ENCODE peak calls at places on chromosomes 3 and 15, in six cellular contexts. Y is heart left ventricle, L is endothelial cell of umbilical vein, G is A549, W is body of pancreas, B is transverse colon. Z is an unnamed sample.

GRCh38 chr3:176149567-176149966 is 1047.7 kb downstream of the TBL1XR1 start:
- DNase-seq in Y (no peak), L (no peak), G (no peak), W (no peak), B (no peak), Z (no peak)

GRCh38 chr3:56536735-56537134 is 20.2 kb upstream of the CCDC66 start:
- DNase-seq in Y (no peak), L (no peak), G (no peak), W (no peak), B (no peak), Z (no peak)

GRCh38 chr15:22903961-22904534 is 65.6 kb downstream of the NIPA2 start:
- DNase-seq in Y (no peak), L (no peak), G (no peak), W (peak; percentile 97), B (peak; percentile 80), Z (no peak)

GRCh38 chr3:36944012-36944640 is 728 bp downstream of the TRANK1 start:
- DNase-seq in Y (peak; percentile 81), L (peak; percentile 61), G (peak; percentile 49), W (peak; percentile 66), B (peak; percentile 57), Z (peak; percentile 79)

GRCh38 chr3:38029400-38030125 is at the start of gene PLCD1:
- DNase-seq in Y (peak; percentile 91), L (peak; percentile 43), G (peak; percentile 28), W (peak; percentile 52), B (peak; percentile 79), Z (peak; percentile 91)

GRCh38 chr3:94101860-94102259 is 39.0 kb downstream of the NSUN3 start:
- DNase-seq in Y (no peak), L (peak; percentile 8), G (peak; percentile 18), W (no peak), B (no peak), Z (no peak)

GRCh38 chr3:169072494-169072893 is 591.0 kb downstream of the MECOM start:
- DNase-seq in Y (no peak), L (no peak), G (no peak), W (no peak), B (no peak), Z (no peak)

GRCh38 chr3:149009732-149010131 is 18.4 kb downstream of the GYG1 start:
- DNase-seq in Y (no peak), L (no peak), G (no peak), W (no peak), B (peak; percentile 30), Z (no peak)

GRCh38 chr3:171528102-171528501 is 67.9 kb upstream of the TNIK start:
- DNase-seq in Y (no peak), L (no peak), G (no peak), W (no peak), B (no peak), Z (no peak)

GRCh38 chr3:102174312-102174712 is 260.5 kb upstream of the ZPLD1 start:
- DNase-seq in Y (no peak), L (peak; percentile 87), G (peak; percentile 73), W (no peak), B (no peak), Z (no peak)
- H3K27ac ChIP-seq in Y (no peak overlapping the region), L (peak overlapping the region; percentile 91), G (peak overlapping the region; percentile 45), W (peak overlapping the region; percentile 31), B (no peak overlapping the region), Z (no peak overlapping the region)

DNA sequence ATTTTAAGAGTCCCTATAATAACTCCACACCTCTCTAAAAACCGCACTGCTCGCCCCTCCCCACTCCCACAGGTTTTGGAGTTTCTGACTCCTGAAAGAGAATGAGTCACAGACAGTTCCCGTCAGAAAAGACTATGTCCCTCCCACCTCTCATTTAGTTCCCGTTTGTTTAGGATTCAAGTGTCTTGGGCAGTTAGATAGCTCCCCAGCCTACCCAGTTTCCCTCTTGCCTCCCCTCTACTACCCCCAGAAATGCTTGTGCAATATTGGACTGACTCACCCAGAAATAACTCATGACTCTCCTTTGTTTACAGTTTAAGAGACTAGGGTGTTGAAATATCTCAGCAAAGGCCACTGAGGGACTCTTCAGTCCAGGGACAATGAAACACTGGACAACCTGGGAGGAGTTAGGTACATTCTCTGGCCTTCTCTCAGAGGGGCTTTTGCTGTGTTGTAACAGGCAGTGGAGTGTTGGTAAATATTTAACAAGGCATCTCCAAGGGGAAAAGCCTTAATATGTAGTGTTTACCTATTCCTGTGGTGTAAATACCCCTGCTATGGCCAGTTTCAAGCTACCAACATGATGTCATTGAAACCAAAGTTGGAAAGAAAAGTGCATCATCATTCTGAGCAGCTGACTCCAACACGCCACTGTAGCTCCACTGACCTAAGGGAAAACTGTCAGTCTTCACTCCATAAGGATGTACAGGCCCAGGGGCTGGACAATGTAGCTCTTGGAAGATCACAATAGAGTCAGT is 96.1 kb upstream of the CHD2 start:
- DNase-seq in Y (no peak), L (peak; percentile 28), G (peak; percentile 100), W (peak; percentile 41), B (peak; percentile 79), Z (peak; percentile 89)
- TF ChIP-seq POLR2A in Y (no peak), L (no peak), G (no peak), W (no peak), B (peak; percentile 22), Z (no peak)

DNA sequence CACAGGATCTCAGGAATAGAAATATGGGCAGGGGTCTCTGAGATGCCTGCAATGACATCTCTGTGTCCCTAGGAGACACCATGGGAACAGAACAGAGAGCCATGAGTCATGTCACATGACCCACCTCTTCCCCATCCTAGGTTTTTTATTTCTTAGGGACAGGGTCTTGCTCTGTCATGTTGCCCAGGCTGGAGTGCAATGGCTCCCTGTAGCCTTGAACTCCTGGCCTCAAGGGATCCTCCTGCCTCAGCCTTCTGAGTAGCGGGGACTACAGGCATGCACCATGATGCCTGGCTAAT is 6.4 kb downstream of the ALPK3 start:
- DNase-seq in Y (no peak), L (no peak), G (no peak), W (no peak), B (no peak), Z (no peak)
- H3K27ac ChIP-seq in Y (peak overlapping the region; percentile 47), L (no peak overlapping the region), G (no peak overlapping the region), W (no peak overlapping the region), B (peak overlapping the region; percentile 39), Z (no peak overlapping the region)

DNA sequence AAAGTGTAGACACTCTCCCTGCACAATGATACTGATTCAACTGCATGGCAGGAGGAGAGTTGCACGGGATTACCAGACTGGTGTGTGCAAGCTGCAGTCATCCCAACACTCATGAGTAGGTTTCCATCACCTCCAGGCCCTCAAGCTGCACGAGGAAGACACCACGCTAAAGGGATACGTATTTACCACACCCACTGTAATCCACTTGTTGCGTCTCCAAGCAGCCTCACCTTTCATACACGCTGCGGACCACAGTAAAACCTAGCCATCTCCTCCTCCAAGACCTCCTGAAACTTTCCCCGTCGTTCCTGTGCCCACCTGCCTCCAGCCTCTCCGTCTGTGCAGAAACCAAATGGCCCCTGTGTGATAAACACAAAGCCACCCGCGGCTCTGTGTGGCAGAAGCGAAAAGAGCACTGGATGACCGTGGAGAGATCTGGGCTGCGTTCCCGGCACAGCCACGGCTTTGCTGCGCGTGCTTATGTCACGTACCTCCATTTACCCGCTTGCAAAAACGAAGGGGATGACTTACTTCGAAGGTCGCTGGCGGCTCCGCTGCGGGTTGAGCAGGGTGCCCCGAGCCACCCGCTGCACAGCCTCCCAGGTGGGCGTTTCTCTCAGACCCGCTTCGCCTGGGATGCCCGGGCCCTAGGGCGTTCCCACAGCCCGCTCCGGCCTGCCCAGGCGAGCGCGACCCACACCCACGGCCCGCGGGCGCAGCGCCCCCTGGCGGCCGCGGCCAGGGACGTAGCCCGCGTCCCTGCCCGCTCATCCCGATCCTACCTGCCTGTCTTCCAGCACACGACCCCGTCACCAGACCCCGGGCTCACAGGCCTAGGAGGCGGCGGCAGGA is 638 bp downstream of the ABCC5 start:
- DNase-seq in Y (peak; percentile 88), L (peak; percentile 56), G (peak; percentile 56), W (peak; percentile 60), B (peak; percentile 73), Z (no peak)
- TF ChIP-seq POLR2A in Y (no peak), L (no peak), G (no peak), W (no peak), B (no peak), Z (no peak)

GRCh38 chr15:72135719-72136118 is 17.5 kb downstream of the SENP8 start:
- DNase-seq in Y (no peak), L (no peak), G (no peak), W (no peak), B (no peak), Z (no peak)

GRCh38 chr15:72136170-72137051 is 18.2 kb downstream of the SENP8 start:
- DNase-seq in Y (no peak), L (no peak), G (no peak), W (no peak), B (no peak), Z (no peak)

GRCh38 chr15:72141171-72142084 is 23.2 kb downstream of the SENP8 start:
- DNase-seq in Y (no peak), L (peak; percentile 37), G (no peak), W (no peak), B (no peak), Z (no peak)

GRCh38 chr15:72139667-72140066 is 21.5 kb downstream of the SENP8 start:
- DNase-seq in Y (no peak), L (no peak), G (no peak), W (no peak), B (no peak), Z (no peak)

DNA sequence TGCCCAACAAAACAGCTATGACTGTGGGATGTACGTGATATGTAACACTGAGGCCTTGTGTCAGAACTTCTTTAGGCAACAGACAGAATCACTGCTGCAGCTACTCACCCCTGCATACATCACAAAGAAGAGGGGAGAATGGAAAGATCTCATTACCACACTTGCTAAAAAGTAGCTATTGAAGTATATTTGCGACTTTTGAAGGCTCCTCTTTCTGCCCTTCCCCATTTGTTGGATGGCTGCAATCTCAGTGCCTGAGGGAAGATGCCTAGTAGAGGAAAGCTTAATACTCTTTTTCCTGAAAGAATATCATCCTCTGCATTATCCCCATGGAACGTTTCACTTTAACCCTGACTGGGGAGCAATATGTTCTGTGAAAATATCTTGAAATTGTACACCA is 21.9 kb downstream of the SENP8 start:
- DNase-seq in Y (no peak), L (no peak), G (no peak), W (no peak), B (no peak), Z (no peak)
- H3K27ac ChIP-seq in Y (peak overlapping the region; percentile 38), L (no peak overlapping the region), G (no peak overlapping the region), W (no peak overlapping the region), B (no peak overlapping the region), Z (no peak overlapping the region)

DNA sequence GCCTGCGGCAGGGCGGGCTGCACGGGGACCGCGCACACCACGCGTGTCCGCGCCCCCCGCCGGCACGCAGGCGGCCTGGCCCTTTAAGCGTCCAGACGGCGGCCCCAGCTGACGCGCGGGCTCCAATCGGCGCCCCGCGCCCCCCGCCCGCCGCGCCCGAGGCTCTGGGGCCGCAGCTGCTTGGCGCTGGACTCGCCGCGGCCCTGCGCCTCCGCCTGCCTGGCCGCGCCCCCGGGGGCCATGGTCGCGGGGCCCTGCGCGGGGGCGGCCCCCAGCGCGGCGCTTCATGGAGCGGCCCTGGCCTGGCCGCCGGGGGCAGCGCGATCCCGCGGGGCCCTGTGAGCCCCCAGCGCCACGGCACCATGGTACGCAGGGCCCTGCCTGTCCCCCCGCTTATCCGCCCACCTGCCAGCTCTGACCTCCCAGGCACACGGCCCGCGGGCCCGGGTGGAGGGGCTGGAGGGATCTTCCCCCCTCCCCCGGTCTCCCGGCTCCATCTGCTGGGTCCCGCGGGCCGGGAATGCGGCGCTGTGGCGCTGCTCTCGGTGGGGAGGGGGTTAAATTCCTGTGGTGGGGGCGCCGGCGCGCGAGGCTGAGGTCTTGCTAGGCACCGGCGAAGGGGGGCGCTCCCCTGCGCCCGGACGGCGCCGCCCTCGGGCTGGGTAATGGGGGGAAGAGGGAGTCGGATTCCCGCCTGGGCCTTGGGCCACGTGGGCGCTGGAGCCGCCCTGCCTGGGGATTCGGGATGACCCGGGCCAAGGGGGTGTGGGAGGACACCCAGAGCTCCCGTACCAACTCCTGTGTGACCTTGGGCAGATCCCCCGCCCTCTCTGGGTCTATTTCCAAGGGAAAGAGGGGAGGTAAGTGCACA is 1.1 kb downstream of the ZBTB47 start:
- DNase-seq in Y (peak; percentile 79), L (peak; percentile 43), G (peak; percentile 32), W (peak; percentile 60), B (peak; percentile 46), Z (peak; percentile 82)
- TF ChIP-seq POLR2A in Y (no peak), L (no peak), G (peak; percentile 6), W (peak; percentile 25), B (no peak), Z (peak; percentile 11)

Z was measured in suprapubic skin.